ENCODE peak calls at places on chromosome 9, in four cellular contexts. F is HCEC 1CT, N is anterior cingulate cortex, T is MM.1S. P is an unnamed sample.
A peak's percentile ranks its signal among the peaks of the same experiment; 100 is the strongest.

GRCh38 chr9:18296702-18297531 is 177.0 kb upstream of the ADAMTSL1 start:
- DNase-seq in F (peak; percentile 49), N (no peak), T (peak; percentile 18), P (no peak)

GRCh38 chr9:37515620-37516258 is 30.0 kb downstream of the POLR1E start:
- DNase-seq in F (no peak), N (no peak), T (no peak), P (no peak)

GRCh38 chr9:84519486-84519885 is 150.0 kb upstream of the NTRK2 start:
- DNase-seq in F (no peak), N (no peak), T (no peak), P (no peak)

GRCh38 chr9:121838757-121839669 is 187.6 kb downstream of the DAB2IP start:
- DNase-seq in F (peak; percentile 7), N (no peak), T (no peak), P (no peak)

GRCh38 chr9:106441283-106441682 is 421.7 kb upstream of the ZNF462 start:
- DNase-seq in F (no peak), N (no peak), T (no peak), P (no peak)

GRCh38 chr9:94554439-94555331 is at the start of gene PCAT7:
- DNase-seq in F (peak; percentile 17), N (no peak), T (peak; percentile 87), P (no peak)

GRCh38 chr9:138073808-138074207 is 196.2 kb downstream of the CACNA1B start:
- DNase-seq in F (no peak), N (no peak), T (no peak), P (no peak)

GRCh38 chr9:34437006-34437925 is 21.1 kb downstream of the FAM219A start:
- DNase-seq in F (peak; percentile 57), N (peak; percentile 25), T (peak; percentile 81), P (no peak)

GRCh38 chr9:91775011-91775707 is 174.9 kb downstream of the ROR2 start:
- DNase-seq in F (peak; percentile 37), N (no peak), T (peak; percentile 68), P (peak; percentile 24)

GRCh38 chr9:27572566-27572917 is 739 bp downstream of the C9orf72 start:
- DNase-seq in F (peak; percentile 35), N (no peak), T (peak; percentile 10), P (peak; percentile 49)

GRCh38 chr9:96553070-96553469 is 66.6 kb downstream of the CDC14B start:
- DNase-seq in F (peak; percentile 85), N (no peak), T (no peak), P (no peak)

GRCh38 chr9:102459828-102460227 is 535.3 kb upstream of the CYLC2 start:
- DNase-seq in F (no peak), N (no peak), T (no peak), P (no peak)

GRCh38 chr9:113160571-113160970 is 9.8 kb downstream of the SLC31A2 start:
- DNase-seq in F (no peak), N (no peak), T (no peak), P (no peak)

GRCh38 chr9:4486176-4486575 is 4.1 kb upstream of the SLC1A1 start:
- DNase-seq in F (no peak), N (no peak), T (no peak), P (no peak)

GRCh38 chr9:133768859-133769510 is 30.8 kb upstream of the SARDH start:
- DNase-seq in F (no peak), N (no peak), T (no peak), P (no peak)

GRCh38 chr9:99660191-99660636 is 161.5 kb upstream of the NR4A3 start:
- DNase-seq in F (no peak), N (peak; percentile 33), T (no peak), P (peak; percentile 19)

GRCh38 chr9:89022071-89022721 is 30.9 kb downstream of the S1PR3 start:
- DNase-seq in F (no peak), N (no peak), T (no peak), P (no peak)

GRCh38 chr9:77820293-77820954 is 172.3 kb upstream of the GNA14 start:
- DNase-seq in F (peak; percentile 72), N (no peak), T (no peak), P (no peak)

GRCh38 chr9:131609116-131609830 is 64.0 kb downstream of the PRRT1B start:
- DNase-seq in F (peak; percentile 58), N (no peak), T (no peak), P (no peak)

GRCh38 chr9:71692337-71692736 is 76.0 kb downstream of the CEMIP2 start:
- DNase-seq in F (no peak), N (no peak), T (no peak), P (no peak)

GRCh38 chr9:95565982-95566381 is 49.2 kb upstream of the PTCH1 start:
- DNase-seq in F (no peak), N (no peak), T (no peak), P (no peak)

GRCh38 chr9:123309611-123310010 is 41.2 kb upstream of the STRBP start:
- DNase-seq in F (no peak), N (no peak), T (no peak), P (no peak)

GRCh38 chr9:16310288-16311145 is 560.0 kb downstream of the BNC2 start:
- DNase-seq in F (no peak), N (no peak), T (no peak), P (no peak)

GRCh38 chr9:74570879-74571512 is 73.9 kb downstream of the RORB start:
- DNase-seq in F (peak; percentile 24), N (peak; percentile 26), T (peak; percentile 48), P (no peak)

GRCh38 chr9:125989090-125989501 is 241.9 kb downstream of the PBX3 start:
- DNase-seq in F (no peak), N (no peak), T (no peak), P (no peak)